ENCODE peak calls at places on chromosomes 7 and 10, in six cellular contexts. N is RWPE1; M is G401; G is A549; D is NCI-H526; H is Jurkat, Clone E6-1. U is an unnamed sample.

GRCh38 chr10:89685932-89686331 is 15.5 kb upstream of the KIF20B start:
- DNase-seq in N (no peak), M (no peak), G (no peak), D (no peak), H (peak; percentile 53), U (no peak)

GRCh38 chr7:24728503-24729364 is 28.5 kb downstream of the GSDME start:
- DNase-seq in N (no peak), M (no peak), G (no peak), D (no peak), H (peak; percentile 83), U (peak; percentile 58)

GRCh38 chr10:14838582-14839304 is 637 bp downstream of the HSPA14 start:
- DNase-seq in N (peak; percentile 32), M (peak; percentile 20), G (peak; percentile 16), D (peak; percentile 29), H (no peak), U (peak; percentile 26)

GRCh38 chr10:65571011-65571570 is 1354.7 kb upstream of the LRRTM3 start:
- DNase-seq in N (peak; percentile 6), M (no peak), G (peak; percentile 31), D (no peak), H (no peak), U (no peak)

GRCh38 chr7:82559203-82559805 is 115.7 kb upstream of the CACNA2D1 start:
- DNase-seq in N (peak; percentile 21), M (peak; percentile 27), G (peak; percentile 65), D (peak; percentile 91), H (no peak), U (no peak)

GRCh38 chr10:28806951-28807759 is 129.8 kb downstream of the BAMBI start:
- DNase-seq in N (no peak), M (no peak), G (no peak), D (no peak), H (no peak), U (no peak)

GRCh38 chr7:28802450-28802849 is 155.7 kb downstream of the TRIL start:
- DNase-seq in N (no peak), M (no peak), G (no peak), D (no peak), H (no peak), U (no peak)

GRCh38 chr7:1430056-1430845 is 29.0 kb downstream of the MICALL2 start:
- DNase-seq in N (no peak), M (no peak), G (no peak), D (no peak), H (no peak), U (no peak)

GRCh38 chr7:148153611-148154010 is 437.0 kb upstream of the C7orf33 start:
- DNase-seq in N (no peak), M (peak; percentile 96), G (no peak), D (no peak), H (no peak), U (no peak)

GRCh38 chr7:29173458-29173857 is 21.1 kb upstream of the CHN2 start:
- DNase-seq in N (no peak), M (no peak), G (no peak), D (no peak), H (no peak), U (no peak)

GRCh38 chr7:2037805-2038635 is 194.7 kb downstream of the MAD1L1 start:
- DNase-seq in N (no peak), M (no peak), G (no peak), D (no peak), H (peak; percentile 28), U (peak; percentile 17)

GRCh38 chr10:114709966-114710365 is 51.9 kb upstream of the ABLIM1 start:
- DNase-seq in N (no peak), M (no peak), G (no peak), D (no peak), H (no peak), U (no peak)

GRCh38 chr7:74371381-74372059 is 82.2 kb upstream of the GTF2IRD1 start:
- DNase-seq in N (peak; percentile 32), M (peak; percentile 19), G (no peak), D (peak; percentile 56), H (no peak), U (no peak)

GRCh38 chr7:70486977-70487376 is 645.0 kb upstream of the GALNT17 start:
- DNase-seq in N (peak; percentile 11), M (no peak), G (no peak), D (no peak), H (no peak), U (no peak)

GRCh38 chr10:97373456-97373855 is 27.7 kb downstream of the RRP12 start:
- DNase-seq in N (no peak), M (no peak), G (no peak), D (no peak), H (no peak), U (no peak)

GRCh38 chr10:70985824-70986336 is 97.5 kb upstream of the PCBD1 start:
- DNase-seq in N (no peak), M (peak; percentile 80), G (no peak), D (peak; percentile 15), H (peak; percentile 22), U (no peak)

GRCh38 chr7:132446265-132446664 is 130.0 kb downstream of the PLXNA4 start:
- DNase-seq in N (no peak), M (no peak), G (no peak), D (no peak), H (no peak), U (no peak)

GRCh38 chr10:8060704-8061121 is 6.2 kb downstream of the GATA3 start:
- DNase-seq in N (no peak), M (no peak), G (no peak), D (no peak), H (no peak), U (no peak)

GRCh38 chr7:43569424-43569823 is 13.5 kb upstream of the STK17A start:
- DNase-seq in N (no peak), M (no peak), G (no peak), D (no peak), H (no peak), U (no peak)

GRCh38 chr7:8481096-8481495 is 47.7 kb downstream of the NXPH1 start:
- DNase-seq in N (no peak), M (no peak), G (no peak), D (no peak), H (no peak), U (no peak)

GRCh38 chr7:42947531-42947930 is 15.4 kb downstream of the MRPL32 start:
- DNase-seq in N (no peak), M (no peak), G (no peak), D (no peak), H (no peak), U (no peak)

GRCh38 chr7:143282124-143282523 is 2.6 kb upstream of the TMEM139 start:
- DNase-seq in N (no peak), M (no peak), G (no peak), D (no peak), H (no peak), U (no peak)

GRCh38 chr7:151729521-151729921 is 147.4 kb downstream of the PRKAG2 start:
- DNase-seq in N (no peak), M (no peak), G (no peak), D (no peak), H (no peak), U (no peak)

GRCh38 chr10:6871128-6871527 is 291.1 kb upstream of the PRKCQ start:
- DNase-seq in N (no peak), M (no peak), G (no peak), D (no peak), H (no peak), U (no peak)

GRCh38 chr10:111103196-111103595 is 26.4 kb downstream of the ADRA2A start:
- DNase-seq in N (no peak), M (no peak), G (no peak), D (no peak), H (no peak), U (no peak)

GRCh38 chr7:1810961-1811849 is 141.1 kb downstream of the ELFN1 start:
- DNase-seq in N (no peak), M (peak; percentile 37), G (no peak), D (no peak), H (no peak), U (no peak)

GRCh38 chr10:126203746-126204145 is 184.5 kb downstream of the ADAM12 start:
- DNase-seq in N (no peak), M (no peak), G (no peak), D (no peak), H (no peak), U (no peak)

GRCh38 chr10:90977855-90978486 is 57.1 kb upstream of the ANKRD1 start:
- DNase-seq in N (no peak), M (no peak), G (no peak), D (no peak), H (no peak), U (no peak)

GRCh38 chr10:109784236-109784635 is 139.1 kb downstream of the XPNPEP1 start:
- DNase-seq in N (no peak), M (no peak), G (no peak), D (no peak), H (no peak), U (no peak)

GRCh38 chr10:118741994-118742393 is 12.8 kb downstream of the CACUL1 start:
- DNase-seq in N (peak; percentile 71), M (no peak), G (no peak), D (no peak), H (no peak), U (no peak)

U was measured in T-helper 2 cell treated with Interferon-gamma antibody and Interleukin-4, amounts not matched to agents 5 μg/mL and 100 μg/mL, for 36 hours.